ENCODE peak calls at places on chromosome 16, in four cellular contexts. K, R, O and L are unnamed samples.
A peak's percentile ranks its signal among the peaks of the same experiment; 100 is the strongest.

GRCh38 chr16:75860654-75861053 is 134.4 kb upstream of the CPHXL start:
- DNase-seq in K (no peak), R (no peak), O (no peak), L (no peak)

GRCh38 chr16:23952128-23953041 is 116.6 kb downstream of the PRKCB start:
- DNase-seq in K (no peak), R (no peak), O (no peak), L (peak; percentile 61)

GRCh38 chr16:1745900-1746692 is 25.2 kb downstream of the NME3 start:
- DNase-seq in K (peak; percentile 42), R (no peak), O (peak; percentile 57), L (peak; percentile 97)

GRCh38 chr16:83666449-83666848 is 141.3 kb upstream of the HSBP1 start:
- DNase-seq in K (no peak), R (no peak), O (no peak), L (no peak)

GRCh38 chr16:8173111-8173644 is 417.1 kb downstream of the TMEM114 start:
- DNase-seq in K (peak; percentile 39), R (peak; percentile 79), O (peak; percentile 39), L (peak; percentile 16)

GRCh38 chr16:57722651-57723050 is 12.9 kb upstream of the KATNB1 start:
- DNase-seq in K (no peak), R (no peak), O (no peak), L (no peak)

GRCh38 chr16:1610071-1610840 is 1.6 kb downstream of the IFT140 start:
- DNase-seq in K (peak; percentile 85), R (peak; percentile 96), O (peak; percentile 82), L (peak; percentile 94)

GRCh38 chr16:2152695-2153506 is 2.7 kb upstream of the TRAF7 start:
- DNase-seq in K (no peak), R (peak; percentile 23), O (no peak), L (no peak)

GRCh38 chr16:67552476-67552875 is 9.8 kb upstream of the CTCF start:
- DNase-seq in K (no peak), R (no peak), O (no peak), L (no peak)

DNA sequence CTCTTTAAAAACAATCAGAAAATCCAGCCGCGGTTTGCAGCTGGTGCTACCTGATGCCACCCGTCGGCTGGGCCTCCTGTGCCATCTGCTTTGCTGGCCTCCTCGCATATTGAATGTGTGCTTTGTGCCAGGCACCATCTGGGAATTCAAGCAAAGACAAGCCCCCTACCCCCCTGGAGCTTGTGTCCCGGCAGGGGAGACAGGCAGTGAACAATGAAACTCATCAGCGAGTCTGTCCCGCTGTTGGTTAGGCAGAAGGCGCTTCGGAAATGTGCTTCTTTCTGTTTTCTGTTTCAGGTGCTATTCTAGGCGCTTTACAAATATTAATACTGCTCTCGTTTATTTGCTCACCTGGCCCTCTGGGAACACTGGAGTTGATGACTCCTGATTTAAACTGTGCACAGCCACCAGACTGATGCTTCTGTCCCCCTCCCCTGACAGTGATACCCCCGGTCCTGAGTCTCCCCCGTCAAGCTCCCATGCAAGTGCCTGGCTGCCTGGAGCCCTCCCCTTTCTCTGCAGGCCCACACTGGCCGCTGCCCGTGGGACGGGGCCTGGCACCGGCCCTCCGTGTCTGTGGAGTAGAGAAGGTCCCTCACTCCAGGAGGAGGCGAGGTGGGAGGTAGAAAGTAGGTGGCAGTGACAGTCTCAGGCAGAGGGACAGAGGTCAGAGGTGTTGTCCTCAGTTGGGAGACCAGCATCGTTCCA is 126.1 kb upstream of the PLCG2 start:
- DNase-seq in K (no peak), R (no peak), O (no peak), L (no peak)
- H3K4me3 ChIP-seq in K (no peak overlapping the region), R (no peak overlapping the region), O (no peak overlapping the region), L (no peak overlapping the region)

GRCh38 chr16:22205577-22206012 is 483 bp upstream of the EEF2K start:
- DNase-seq in K (no peak), R (no peak), O (no peak), L (no peak)

GRCh38 chr16:22206013-22206846 is at the start of gene EEF2K:
- DNase-seq in K (peak; percentile 97), R (peak; percentile 98), O (peak; percentile 94), L (peak; percentile 90)

GRCh38 chr16:22206847-22207714 is 1.0 kb downstream of the EEF2K start:
- DNase-seq in K (peak; percentile 83), R (peak; percentile 87), O (peak; percentile 67), L (peak; percentile 58)

GRCh38 chr16:22210285-22210684 is 4.2 kb downstream of the EEF2K start:
- DNase-seq in K (no peak), R (no peak), O (no peak), L (no peak)

DNA sequence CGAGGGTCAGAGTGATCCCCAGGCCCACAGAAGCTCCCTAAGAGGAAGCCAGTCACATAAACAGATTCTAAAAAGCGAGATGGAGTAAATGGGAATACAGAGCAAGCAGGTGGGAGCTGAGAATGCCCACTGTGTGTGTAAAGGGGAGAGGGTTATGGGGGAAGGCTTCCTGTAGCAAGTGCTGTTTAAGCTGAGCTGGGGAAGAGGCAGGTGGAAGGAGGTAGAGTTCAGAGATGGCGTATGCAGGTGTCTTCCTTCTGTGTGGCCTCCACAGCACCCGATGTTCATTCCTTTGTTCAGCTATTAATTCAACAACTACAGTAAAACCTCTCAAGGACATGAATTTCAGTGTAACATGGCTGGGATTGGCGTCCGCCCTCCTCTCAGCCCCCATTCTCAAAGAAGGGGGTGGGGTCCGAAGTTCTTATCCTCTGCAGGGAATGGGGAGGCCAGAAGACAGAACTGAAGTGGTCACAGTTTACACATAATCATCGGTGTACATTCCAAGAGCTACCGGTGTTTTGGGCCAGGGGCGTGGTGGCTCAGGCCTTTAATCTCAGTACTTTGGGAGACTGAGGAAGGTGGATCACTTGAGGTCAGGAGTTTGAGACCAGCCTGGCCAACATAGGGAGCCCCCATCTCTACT is 1.8 kb downstream of the EEF2K start:
- DNase-seq in K (no peak), R (no peak), O (no peak), L (no peak)
- H3K4me3 ChIP-seq in K (peak overlapping the region; percentile 85), R (peak overlapping the region; percentile 80), O (peak overlapping the region; percentile 79), L (no peak overlapping the region)

GRCh38 chr16:66408181-66409048 is 18.7 kb upstream of the BEAN1 start:
- DNase-seq in K (peak; percentile 84), R (peak; percentile 92), O (peak; percentile 55), L (peak; percentile 46)
- H3K4me3 ChIP-seq in K (peak overlapping the region; percentile 43), R (peak overlapping the region; percentile 42), O (no peak overlapping the region), L (peak overlapping the region; percentile 13)

GRCh38 chr16:56708418-56708817 is 21.5 kb upstream of the NUP93 start:
- DNase-seq in K (no peak), R (no peak), O (no peak), L (no peak)

GRCh38 chr16:56711862-56712261 is 18.1 kb upstream of the NUP93 start:
- DNase-seq in K (no peak), R (peak; percentile 31), O (no peak), L (no peak)

GRCh38 chr16:56710181-56710737 is 19.7 kb upstream of the NUP93 start:
- DNase-seq in K (no peak), R (no peak), O (no peak), L (no peak)

GRCh38 chr16:56709686-56710040 is 20.3 kb upstream of the NUP93 start:
- DNase-seq in K (no peak), R (no peak), O (no peak), L (no peak)

DNA sequence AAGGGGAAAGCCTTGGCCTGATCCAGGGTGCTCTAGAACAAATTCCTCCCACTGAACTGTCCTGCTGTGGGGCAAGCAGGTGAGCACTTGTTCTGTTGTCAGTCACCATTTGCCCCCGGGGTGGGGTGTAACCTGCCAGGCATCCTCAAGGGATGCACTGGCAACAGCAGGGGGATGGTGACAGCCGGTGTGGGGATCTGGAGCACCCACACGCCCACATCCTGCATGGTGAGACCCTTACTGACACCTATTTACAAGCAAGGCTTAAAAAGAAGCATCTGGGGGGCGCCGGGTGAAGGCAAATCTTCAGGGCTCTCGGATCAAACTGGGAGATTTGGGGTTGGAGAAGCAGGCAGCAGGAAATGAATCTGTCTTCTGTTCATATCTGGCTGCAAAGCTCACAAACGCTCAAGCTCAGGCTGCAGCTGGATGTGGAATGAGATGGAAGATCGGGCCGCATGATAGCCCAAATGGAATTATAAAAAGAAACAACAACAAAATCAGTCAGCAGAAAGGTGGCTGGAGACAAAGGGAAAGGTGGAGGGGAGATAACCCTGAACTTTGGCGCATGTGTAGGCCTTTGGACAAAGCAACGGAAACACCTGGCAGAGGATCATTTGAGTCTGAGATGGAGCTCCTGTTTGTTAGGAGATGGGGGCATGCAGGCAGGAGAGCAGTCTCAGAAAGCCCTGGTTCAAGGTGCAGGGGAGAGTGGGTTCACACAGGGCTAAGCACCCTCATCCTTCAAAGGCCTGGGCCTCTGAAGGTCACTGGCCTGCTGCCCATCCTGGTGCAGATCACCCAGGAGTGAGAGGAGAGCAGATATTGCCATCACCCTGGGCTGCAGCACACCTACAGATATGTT is 20.9 kb upstream of the NUP93 start:
- DNase-seq in K (no peak), R (no peak), O (no peak), L (no peak)
- H3K4me3 ChIP-seq in K (no peak overlapping the region), R (no peak overlapping the region), O (no peak overlapping the region), L (no peak overlapping the region)

DNA sequence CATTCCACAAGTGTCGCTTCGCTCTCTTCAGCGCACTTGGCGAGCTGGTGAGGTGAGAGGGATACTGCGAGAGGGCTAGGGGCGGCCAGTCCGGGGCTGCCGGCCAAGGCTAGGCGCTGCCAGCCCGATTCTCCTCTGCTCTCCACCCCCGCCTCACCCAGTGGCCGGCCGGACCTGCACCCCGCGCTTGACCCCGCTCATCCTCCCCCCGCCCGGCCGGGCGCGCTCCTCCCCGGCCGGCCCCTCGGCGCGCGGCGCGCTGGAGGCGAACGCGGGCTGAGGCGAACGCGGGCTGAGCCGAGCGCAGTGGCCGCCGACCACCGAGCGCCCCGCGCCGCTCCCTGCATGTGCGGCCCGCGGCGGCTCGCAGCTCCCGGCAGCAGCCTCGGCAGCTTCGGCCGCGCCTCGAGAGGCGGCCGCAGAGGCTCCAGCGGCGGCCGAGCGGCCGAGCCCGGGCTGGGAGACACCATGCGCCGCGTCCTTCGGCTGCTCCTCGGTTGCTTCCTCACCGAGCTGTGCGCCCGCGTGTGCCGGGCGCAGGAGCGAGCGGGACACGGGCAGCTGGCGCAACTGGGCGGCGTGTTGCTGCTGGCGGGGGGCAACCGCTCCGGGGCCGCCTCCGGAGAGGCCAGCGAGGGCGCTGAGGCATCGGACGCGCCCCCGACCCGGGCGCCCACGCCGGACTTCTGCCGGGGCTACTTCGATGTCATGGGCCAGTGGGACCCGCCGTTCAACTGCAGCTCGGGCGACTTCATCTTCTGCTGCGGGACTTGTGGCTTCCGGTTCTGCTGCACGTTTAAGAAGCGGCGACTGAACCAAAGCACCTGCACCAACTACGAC is at the start of gene SHISA9:
- DNase-seq in K (no peak), R (peak; percentile 41), O (peak; percentile 16), L (no peak)
- H3K4me3 ChIP-seq in K (no peak within 1 kb of the TSS), R (no peak within 1 kb of the TSS), O (peak within 1 kb of the TSS; percentile 33), L (no peak within 1 kb of the TSS)

DNA sequence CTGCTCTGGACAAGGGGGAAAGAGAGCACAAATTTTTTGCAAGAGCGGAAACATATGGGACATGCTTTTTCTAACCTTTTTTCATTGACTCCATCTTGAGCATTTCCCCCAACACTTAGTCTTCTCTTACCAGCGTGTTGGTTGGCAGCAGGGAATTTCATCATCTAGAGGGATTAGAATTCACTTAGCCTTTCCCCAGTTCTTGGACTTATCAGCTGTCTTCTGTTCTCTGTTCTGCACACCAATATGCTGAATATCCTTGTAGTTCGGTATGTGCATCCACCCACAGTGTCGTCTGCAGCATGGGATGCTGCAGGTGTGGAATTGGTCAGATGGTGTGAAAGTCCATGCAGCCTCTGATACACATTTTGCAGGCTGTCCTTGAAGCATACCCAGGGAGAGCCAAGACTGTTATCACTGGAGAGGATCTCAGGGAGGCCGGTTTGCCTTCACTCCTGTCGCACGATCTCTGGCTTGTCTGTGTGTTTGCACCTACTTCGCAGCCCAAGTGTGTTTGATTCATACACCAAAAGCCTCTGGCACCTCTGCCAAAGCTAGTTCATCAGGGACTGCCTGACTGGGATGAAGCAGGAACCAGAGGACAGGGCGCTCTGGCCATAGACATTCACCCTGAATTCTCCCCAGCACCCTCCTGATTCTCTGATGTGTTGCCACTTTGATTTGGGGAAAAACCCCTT is 93.3 kb downstream of the SOCS1 start:
- DNase-seq in K (no peak), R (no peak), O (no peak), L (no peak)
- H3K4me3 ChIP-seq in K (no peak overlapping the region), R (no peak overlapping the region), O (no peak overlapping the region), L (no peak overlapping the region)